ENCODE peak calls at places on chromosomes 5 and 9, in six cellular contexts. One of them, this sample, is unnamed.

GRCh38 chr9:133113163-133113927 is 7.7 kb downstream of the RALGDS start:
- DNase-seq in IMR-90: peak
- DNase-seq in left ventricle myocardium inferior: peak
- DNase-seq in natural killer cell: peak
- DNase-seq in RWPE1: no peak
- DNase-seq in GM12865: no peak
- DNase-seq in this sample: no peak

GRCh38 chr5:134258896-134259295 is 33.0 kb upstream of the PPP2CA start:
- DNase-seq in IMR-90: no peak
- DNase-seq in left ventricle myocardium inferior: no peak
- DNase-seq in natural killer cell: no peak
- DNase-seq in RWPE1: no peak
- DNase-seq in GM12865: no peak
- DNase-seq in this sample: no peak

GRCh38 chr9:21082671-21083070 is 4.9 kb upstream of the IFNB1 start:
- DNase-seq in IMR-90: no peak
- DNase-seq in left ventricle myocardium inferior: no peak
- DNase-seq in natural killer cell: no peak
- DNase-seq in RWPE1: no peak
- DNase-seq in GM12865: no peak
- DNase-seq in this sample: no peak

GRCh38 chr5:19880859-19881436 is 107.1 kb downstream of the CDH18 start:
- DNase-seq in IMR-90: no peak
- DNase-seq in left ventricle myocardium inferior: no peak
- DNase-seq in natural killer cell: no peak
- DNase-seq in RWPE1: no peak
- DNase-seq in GM12865: no peak
- DNase-seq in this sample: no peak

GRCh38 chr9:94167376-94167775 is 83.1 kb downstream of the PTPDC1 start:
- DNase-seq in IMR-90: no peak
- DNase-seq in left ventricle myocardium inferior: no peak
- DNase-seq in natural killer cell: no peak
- DNase-seq in RWPE1: no peak
- DNase-seq in GM12865: no peak
- DNase-seq in this sample: no peak

GRCh38 chr5:140569197-140569596 is 4.6 kb downstream of the SLC35A4 start:
- DNase-seq in IMR-90: no peak
- DNase-seq in left ventricle myocardium inferior: no peak
- DNase-seq in natural killer cell: no peak
- DNase-seq in RWPE1: no peak
- DNase-seq in GM12865: no peak
- DNase-seq in this sample: no peak

GRCh38 chr5:60544162-60544561 is 155.8 kb downstream of the DEPDC1B start:
- DNase-seq in IMR-90: no peak
- DNase-seq in left ventricle myocardium inferior: no peak
- DNase-seq in natural killer cell: no peak
- DNase-seq in RWPE1: no peak
- DNase-seq in GM12865: no peak
- DNase-seq in this sample: no peak

GRCh38 chr9:109419531-109419930 is 78.6 kb downstream of the PTPN3 start:
- DNase-seq in IMR-90: no peak
- DNase-seq in left ventricle myocardium inferior: no peak
- DNase-seq in natural killer cell: no peak
- DNase-seq in RWPE1: no peak
- DNase-seq in GM12865: no peak
- DNase-seq in this sample: no peak

GRCh38 chr9:93962041-93962440 is 6.9 kb upstream of the BARX1 start:
- DNase-seq in IMR-90: no peak
- DNase-seq in left ventricle myocardium inferior: no peak
- DNase-seq in natural killer cell: no peak
- DNase-seq in RWPE1: no peak
- DNase-seq in GM12865: no peak
- DNase-seq in this sample: no peak

GRCh38 chr9:20642045-20642444 is 19.7 kb upstream of the MLLT3 start:
- DNase-seq in IMR-90: no peak
- DNase-seq in left ventricle myocardium inferior: no peak
- DNase-seq in natural killer cell: no peak
- DNase-seq in RWPE1: no peak
- DNase-seq in GM12865: no peak
- DNase-seq in this sample: no peak

GRCh38 chr9:113645224-113645971 is 181.9 kb downstream of the RGS3 start:
- DNase-seq in IMR-90: no peak
- DNase-seq in left ventricle myocardium inferior: no peak
- DNase-seq in natural killer cell: no peak
- DNase-seq in RWPE1: no peak
- DNase-seq in GM12865: no peak
- DNase-seq in this sample: no peak

GRCh38 chr5:51582871-51583384 is 199.7 kb downstream of the ISL1 start:
- DNase-seq in IMR-90: no peak
- DNase-seq in left ventricle myocardium inferior: no peak
- DNase-seq in natural killer cell: no peak
- DNase-seq in RWPE1: no peak
- DNase-seq in GM12865: no peak
- DNase-seq in this sample: no peak

GRCh38 chr9:137974746-137975526 is 97.4 kb downstream of the CACNA1B start:
- DNase-seq in IMR-90: no peak
- DNase-seq in left ventricle myocardium inferior: no peak
- DNase-seq in natural killer cell: no peak
- DNase-seq in RWPE1: no peak
- DNase-seq in GM12865: no peak
- DNase-seq in this sample: no peak

GRCh38 chr5:9350301-9350797 is 195.5 kb downstream of the SEMA5A start:
- DNase-seq in IMR-90: peak
- DNase-seq in left ventricle myocardium inferior: no peak
- DNase-seq in natural killer cell: no peak
- DNase-seq in RWPE1: no peak
- DNase-seq in GM12865: no peak
- DNase-seq in this sample: no peak

GRCh38 chr5:77867194-77867691 is 91.1 kb upstream of the TBCA start:
- DNase-seq in IMR-90: peak
- DNase-seq in left ventricle myocardium inferior: no peak
- DNase-seq in natural killer cell: no peak
- DNase-seq in RWPE1: peak
- DNase-seq in GM12865: no peak
- DNase-seq in this sample: no peak

GRCh38 chr9:69740872-69741505 is 18.8 kb downstream of the PTAR1 start:
- DNase-seq in IMR-90: peak
- DNase-seq in left ventricle myocardium inferior: no peak
- DNase-seq in natural killer cell: no peak
- DNase-seq in RWPE1: no peak
- DNase-seq in GM12865: no peak
- DNase-seq in this sample: no peak

GRCh38 chr9:36867241-36867640 is 166.8 kb downstream of the PAX5 start:
- DNase-seq in IMR-90: no peak
- DNase-seq in left ventricle myocardium inferior: no peak
- DNase-seq in natural killer cell: no peak
- DNase-seq in RWPE1: no peak
- DNase-seq in GM12865: no peak
- DNase-seq in this sample: no peak
- TF ChIP-seq CTCF in IMR-90: no peak
- TF ChIP-seq CTCF in left ventricle myocardium inferior: no peak
- TF ChIP-seq CTCF in natural killer cell: no peak
- TF ChIP-seq CTCF in RWPE1: no peak
- TF ChIP-seq CTCF in GM12865: no peak
- TF ChIP-seq CTCF in this sample: no peak

DNA sequence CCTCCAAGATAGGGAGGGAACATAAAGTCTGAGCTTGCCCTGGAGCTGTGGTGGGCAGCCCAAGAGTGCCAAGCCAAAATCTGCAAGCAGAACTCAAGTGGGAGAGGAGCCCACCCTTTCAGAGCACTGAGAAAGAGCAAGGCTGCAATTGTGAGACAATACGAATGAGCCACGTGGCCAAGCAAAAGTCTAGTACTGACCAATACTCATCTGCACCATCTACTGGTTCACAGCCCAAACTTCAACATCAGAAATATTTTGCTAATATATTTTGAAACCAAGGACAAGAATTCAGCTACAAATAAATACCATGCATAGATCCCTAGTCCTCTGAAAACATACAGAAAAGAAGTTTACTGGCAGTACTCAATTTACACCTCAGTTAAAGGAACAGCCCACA is 696.2 kb upstream of the COX7C start:
- DNase-seq in IMR-90: no peak
- DNase-seq in left ventricle myocardium inferior: no peak
- DNase-seq in natural killer cell: no peak
- DNase-seq in RWPE1: no peak
- DNase-seq in GM12865: no peak
- DNase-seq in this sample: no peak
- TF ChIP-seq CTCF in IMR-90: no peak
- TF ChIP-seq CTCF in left ventricle myocardium inferior: no peak
- TF ChIP-seq CTCF in natural killer cell: no peak
- TF ChIP-seq CTCF in RWPE1: no peak
- TF ChIP-seq CTCF in GM12865: no peak
- TF ChIP-seq CTCF in this sample: no peak

GRCh38 chr5:142758062-142758802 is 11.9 kb upstream of the ARHGAP26 start:
- DNase-seq in IMR-90: no peak
- DNase-seq in left ventricle myocardium inferior: no peak
- DNase-seq in natural killer cell: no peak
- DNase-seq in RWPE1: no peak
- DNase-seq in GM12865: no peak
- DNase-seq in this sample: no peak

GRCh38 chr5:142767925-142768324 is 2.3 kb upstream of the ARHGAP26 start:
- DNase-seq in IMR-90: no peak
- DNase-seq in left ventricle myocardium inferior: no peak
- DNase-seq in natural killer cell: no peak
- DNase-seq in RWPE1: no peak
- DNase-seq in GM12865: no peak
- DNase-seq in this sample: no peak

GRCh38 chr5:142758803-142759145 is 11.4 kb upstream of the ARHGAP26 start:
- DNase-seq in IMR-90: no peak
- DNase-seq in left ventricle myocardium inferior: no peak
- DNase-seq in natural killer cell: no peak
- DNase-seq in RWPE1: no peak
- DNase-seq in GM12865: no peak
- DNase-seq in this sample: no peak

GRCh38 chr5:142767178-142767577 is 3.0 kb upstream of the ARHGAP26 start:
- DNase-seq in IMR-90: no peak
- DNase-seq in left ventricle myocardium inferior: no peak
- DNase-seq in natural killer cell: no peak
- DNase-seq in RWPE1: no peak
- DNase-seq in GM12865: no peak
- DNase-seq in this sample: no peak

DNA sequence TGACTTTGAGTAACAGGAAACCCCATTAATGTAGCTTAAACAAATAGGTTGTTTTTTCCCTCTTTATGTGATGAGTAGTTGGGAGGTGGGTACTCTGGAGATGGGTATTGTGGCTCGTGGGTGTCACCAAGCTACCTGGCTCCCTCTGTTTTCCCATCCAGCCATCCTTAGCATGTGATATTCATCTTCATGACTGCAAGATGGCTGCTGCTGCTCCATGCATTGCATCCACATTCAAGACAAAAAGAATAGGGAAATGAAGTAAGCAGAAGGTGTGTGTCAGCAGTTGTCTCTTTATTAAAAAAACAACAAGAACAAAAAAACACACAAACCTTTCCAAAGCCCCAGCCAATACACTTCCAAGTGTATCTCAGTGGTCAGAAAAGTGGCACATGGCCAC is 6.5 kb upstream of the ARHGAP26 start:
- DNase-seq in IMR-90: no peak
- DNase-seq in left ventricle myocardium inferior: no peak
- DNase-seq in natural killer cell: no peak
- DNase-seq in RWPE1: no peak
- DNase-seq in GM12865: no peak
- DNase-seq in this sample: no peak
- TF ChIP-seq CTCF in IMR-90: no peak
- TF ChIP-seq CTCF in left ventricle myocardium inferior: no peak
- TF ChIP-seq CTCF in natural killer cell: no peak
- TF ChIP-seq CTCF in RWPE1: no peak
- TF ChIP-seq CTCF in GM12865: no peak
- TF ChIP-seq CTCF in this sample: no peak

GRCh38 chr5:116410345-116410890 is 164.2 kb downstream of the SEMA6A start:
- DNase-seq in IMR-90: peak
- DNase-seq in left ventricle myocardium inferior: no peak
- DNase-seq in natural killer cell: no peak
- DNase-seq in RWPE1: no peak
- DNase-seq in GM12865: no peak
- DNase-seq in this sample: no peak
- TF ChIP-seq CTCF in IMR-90: no peak
- TF ChIP-seq CTCF in left ventricle myocardium inferior: no peak
- TF ChIP-seq CTCF in natural killer cell: no peak
- TF ChIP-seq CTCF in RWPE1: no peak
- TF ChIP-seq CTCF in GM12865: no peak
- TF ChIP-seq CTCF in this sample: no peak

DNA sequence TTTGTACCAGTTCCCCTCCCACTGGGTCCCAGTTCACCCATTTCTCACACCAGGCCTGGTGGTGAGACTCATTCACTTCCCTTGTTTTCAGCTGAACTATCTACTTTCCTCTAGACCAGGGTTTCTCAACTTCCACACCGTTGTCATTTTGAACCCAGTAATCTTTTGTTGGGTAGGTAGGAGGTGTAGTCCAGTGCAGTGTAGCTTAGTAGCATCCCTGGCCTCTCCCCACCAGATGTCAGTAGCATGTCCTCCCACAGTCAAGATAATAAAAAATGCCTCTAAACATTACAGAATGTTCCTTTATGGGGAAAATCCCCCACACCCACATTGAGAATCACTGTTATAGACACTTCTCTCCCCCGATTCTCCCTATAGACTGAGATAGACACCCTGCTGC is 299.1 kb downstream of the EPB41L4A start:
- DNase-seq in IMR-90: no peak
- DNase-seq in left ventricle myocardium inferior: no peak
- DNase-seq in natural killer cell: no peak
- DNase-seq in RWPE1: no peak
- DNase-seq in GM12865: no peak
- DNase-seq in this sample: no peak
- TF ChIP-seq CTCF in IMR-90: no peak
- TF ChIP-seq CTCF in left ventricle myocardium inferior: no peak
- TF ChIP-seq CTCF in natural killer cell: no peak
- TF ChIP-seq CTCF in RWPE1: no peak
- TF ChIP-seq CTCF in GM12865: no peak
- TF ChIP-seq CTCF in this sample: no peak

DNA sequence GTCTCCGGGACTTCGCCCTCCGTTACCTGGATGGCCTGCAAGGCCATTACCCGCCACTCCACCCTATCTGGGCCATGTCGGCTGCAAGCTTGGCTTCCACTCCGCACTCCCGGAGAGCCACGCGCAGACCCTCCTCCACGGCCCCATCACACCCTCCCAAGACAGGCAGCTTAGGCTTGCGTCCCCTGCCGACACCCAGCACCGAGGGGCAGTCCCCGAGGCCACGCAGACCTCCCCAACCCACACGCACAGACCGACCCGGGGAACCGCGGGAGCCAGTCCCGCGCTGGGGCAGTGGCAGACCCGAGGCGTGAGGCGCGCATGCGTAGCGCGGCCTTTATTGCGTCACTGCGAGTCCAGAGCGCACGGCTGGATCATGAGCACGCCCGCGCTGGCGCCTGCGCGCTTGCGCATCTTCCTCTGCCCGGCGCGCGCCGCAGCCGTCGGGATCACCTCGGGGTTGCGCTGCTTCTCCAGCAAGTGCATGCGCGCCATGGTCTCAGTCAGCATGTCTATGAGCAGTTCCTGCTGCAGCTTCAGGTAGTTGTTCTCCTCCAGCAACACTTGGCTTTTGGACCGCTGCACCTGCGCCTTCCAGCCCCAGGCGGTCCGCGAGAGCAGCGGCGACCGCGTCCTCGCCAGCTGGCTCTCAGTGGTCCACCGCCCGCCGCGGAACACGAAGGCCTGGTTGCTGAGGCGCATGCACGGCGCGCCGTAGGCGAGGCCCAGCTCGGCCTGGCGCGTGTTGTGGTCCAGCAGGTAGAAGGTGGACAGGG is 2.4 kb downstream of the CBY3 start:
- DNase-seq in IMR-90: peak
- DNase-seq in left ventricle myocardium inferior: peak
- DNase-seq in natural killer cell: peak
- DNase-seq in RWPE1: peak
- DNase-seq in GM12865: peak
- DNase-seq in this sample: peak
- TF ChIP-seq CTCF in IMR-90: no peak
- TF ChIP-seq CTCF in left ventricle myocardium inferior: no peak
- TF ChIP-seq CTCF in natural killer cell: no peak
- TF ChIP-seq CTCF in RWPE1: no peak
- TF ChIP-seq CTCF in GM12865: no peak
- TF ChIP-seq CTCF in this sample: peak

This sample was measured in progenitor cell of endocrine pancreas.